ENCODE peak calls at places on chromosomes 5 and 9, in seven cellular contexts. Y, X, R, M, A, W and C are unnamed samples. For H3K4me1, the result is how much of the 10 kb centered on the place peaks cover.

GRCh38 chr5:5980601-5981000 is 397.7 kb downstream of the MED10 start:
- DNase-seq in Y (no peak), X (no peak), R (no peak), M (no peak), A (no peak), W (no peak), C (no peak)

GRCh38 chr9:26530841-26531240 is 361.8 kb downstream of the CAAP1 start:
- DNase-seq in Y (no peak), X (no peak), R (no peak), M (no peak), A (no peak), W (no peak), C (no peak)

GRCh38 chr9:2610985-2611384 is 10.6 kb upstream of the VLDLR start:
- DNase-seq in Y (no peak), X (no peak), R (no peak), M (no peak), A (no peak), W (no peak), C (no peak)

GRCh38 chr5:15601274-15601673 is 101.3 kb downstream of the FBXL7 start:
- DNase-seq in Y (no peak), X (no peak), R (no peak), M (no peak), A (no peak), W (no peak), C (peak)

GRCh38 chr5:79229357-79230174 is 6.4 kb upstream of the JMY start:
- DNase-seq in Y (no peak), X (no peak), R (no peak), M (no peak), A (no peak), W (no peak), C (no peak)

GRCh38 chr9:122075135-122076030 is 17.7 kb downstream of the TTLL11 start:
- DNase-seq in Y (no peak), X (peak), R (no peak), M (no peak), A (no peak), W (no peak), C (no peak)

GRCh38 chr5:17228833-17229291 is 11.4 kb downstream of the BASP1 start:
- DNase-seq in Y (no peak), X (no peak), R (no peak), M (no peak), A (no peak), W (no peak), C (no peak)

GRCh38 chr9:93456504-93456903 is 3.1 kb upstream of the FAM120AOS start:
- DNase-seq in Y (no peak), X (no peak), R (no peak), M (no peak), A (no peak), W (no peak), C (no peak)

GRCh38 chr9:94005272-94005901 is 50.2 kb upstream of the BARX1 start:
- DNase-seq in Y (no peak), X (no peak), R (no peak), M (no peak), A (no peak), W (no peak), C (no peak)

GRCh38 chr9:76691761-76692313 is 72.4 kb upstream of the PCA3 start:
- DNase-seq in Y (no peak), X (no peak), R (no peak), M (no peak), A (no peak), W (no peak), C (no peak)

GRCh38 chr9:8736805-8737204 is 937.2 kb upstream of the DMAC1 start:
- DNase-seq in Y (no peak), X (no peak), R (no peak), M (no peak), A (no peak), W (no peak), C (no peak)

GRCh38 chr9:16688814-16689213 is 181.7 kb downstream of the BNC2 start:
- DNase-seq in Y (no peak), X (no peak), R (no peak), M (no peak), A (no peak), W (no peak), C (no peak)

GRCh38 chr5:176788931-176789872 is 21.2 kb upstream of the UNC5A start:
- DNase-seq in Y (no peak), X (no peak), R (no peak), M (no peak), A (no peak), W (no peak), C (no peak)

GRCh38 chr9:114300846-114301797 is 21.8 kb upstream of the ORM1 start:
- DNase-seq in Y (no peak), X (no peak), R (no peak), M (no peak), A (no peak), W (peak), C (no peak)

GRCh38 chr5:111068208-111068607 is 3.3 kb upstream of the TSLP start:
- DNase-seq in Y (no peak), X (no peak), R (no peak), M (no peak), A (no peak), W (no peak), C (no peak)

GRCh38 chr5:32233696-32234447 is 59.8 kb upstream of the GOLPH3 start:
- DNase-seq in Y (no peak), X (no peak), R (no peak), M (no peak), A (no peak), W (no peak), C (no peak)

GRCh38 chr9:97406620-97407177 is 5.2 kb upstream of the TDRD7 start:
- DNase-seq in Y (no peak), X (no peak), R (no peak), M (no peak), A (no peak), W (no peak), C (no peak)

GRCh38 chr9:134455951-134456739 is 129.9 kb downstream of the RXRA start:
- DNase-seq in Y (peak), X (peak), R (peak), M (peak), A (peak), W (peak), C (no peak)

GRCh38 chr9:136539427-136540412 is 6.1 kb downstream of the NOTCH1 start:
- DNase-seq in Y (peak), X (peak), R (peak), M (peak), A (peak), W (peak), C (no peak)

GRCh38 chr9:134647359-134648115 is 5.9 kb downstream of the COL5A1 start:
- DNase-seq in Y (no peak), X (no peak), R (no peak), M (no peak), A (no peak), W (no peak), C (no peak)

GRCh38 chr5:35237580-35238376 is 7.5 kb upstream of the PRLR start:
- DNase-seq in Y (no peak), X (no peak), R (no peak), M (no peak), A (no peak), W (no peak), C (no peak)

GRCh38 chr9:89684912-89685636 is 80.3 kb downstream of the GADD45G start:
- DNase-seq in Y (no peak), X (no peak), R (peak), M (no peak), A (peak), W (no peak), C (no peak)

GRCh38 chr5:173451031-173451430 is 122.8 kb upstream of the STC2 start:
- DNase-seq in Y (no peak), X (no peak), R (no peak), M (no peak), A (no peak), W (no peak), C (peak)

GRCh38 chr5:102796481-102796880 is 41.4 kb downstream of the PAM start:
- DNase-seq in Y (no peak), X (no peak), R (no peak), M (no peak), A (no peak), W (no peak), C (no peak)

GRCh38 chr9:76394896-76395244 is 644 bp upstream of the RFK start:
- DNase-seq in Y (no peak), X (peak), R (peak), M (no peak), A (peak), W (peak), C (no peak)

GRCh38 chr9:109781086-109781485 is 1.1 kb downstream of the PALM2AKAP2 start:
- DNase-seq in Y (no peak), X (no peak), R (no peak), M (no peak), A (no peak), W (no peak), C (no peak)

GRCh38 chr5:80054682-80055081 is 19.5 kb downstream of the THBS4 start:
- DNase-seq in Y (no peak), X (no peak), R (no peak), M (no peak), A (no peak), W (no peak), C (no peak)

GRCh38 chr9:97132865-97133264 is 93.9 kb upstream of the CTSV start:
- DNase-seq in Y (no peak), X (no peak), R (no peak), M (no peak), A (no peak), W (no peak), C (no peak)

GRCh38 chr9:136297016-136297691 is 6.7 kb downstream of the CCDC187 start:
- DNase-seq in Y (no peak), X (no peak), R (no peak), M (no peak), A (peak), W (no peak), C (no peak)

GRCh38 chr9:91839926-91840464 is 110.0 kb downstream of the ROR2 start:
- DNase-seq in Y (no peak), X (no peak), R (no peak), M (no peak), A (no peak), W (no peak), C (no peak)

GRCh38 chr5:35785601-35786085 is 71.0 kb upstream of the IL7R start:
- DNase-seq in Y (no peak), X (no peak), R (no peak), M (no peak), A (no peak), W (no peak), C (no peak)

GRCh38 chr5:90967443-90967842 is 408.8 kb downstream of the ADGRV1 start:
- DNase-seq in Y (no peak), X (no peak), R (no peak), M (no peak), A (no peak), W (no peak), C (no peak)

GRCh38 chr5:90967851-90968250 is 409.3 kb downstream of the ADGRV1 start:
- DNase-seq in Y (no peak), X (no peak), R (no peak), M (no peak), A (no peak), W (no peak), C (no peak)

GRCh38 chr5:90962481-90962880 is 403.9 kb downstream of the ADGRV1 start:
- DNase-seq in Y (no peak), X (no peak), R (no peak), M (no peak), A (no peak), W (no peak), C (no peak)

GRCh38 chr5:90965110-90965676 is 406.6 kb downstream of the ADGRV1 start:
- DNase-seq in Y (no peak), X (no peak), R (no peak), M (no peak), A (no peak), W (no peak), C (no peak)

DNA sequence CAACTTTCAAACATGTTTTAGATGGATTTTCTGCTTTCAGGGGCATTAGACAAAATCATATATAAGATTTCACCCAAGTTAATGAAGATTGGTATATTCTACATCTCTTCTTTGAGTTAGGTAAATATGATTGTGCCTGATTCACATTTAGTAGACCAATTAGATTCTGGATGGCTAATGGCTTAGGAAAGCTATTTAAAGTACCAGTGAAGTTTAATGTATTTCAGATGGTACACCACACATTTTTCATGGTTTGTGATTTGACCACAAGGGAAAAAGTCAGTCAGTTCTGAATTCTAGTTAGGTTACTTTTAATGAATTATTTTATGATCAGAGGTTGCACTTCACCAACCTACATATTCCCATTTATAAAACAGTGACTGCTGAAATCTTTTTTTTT is 409.7 kb downstream of the ADGRV1 start:
- DNase-seq in Y (no peak), X (no peak), R (no peak), M (no peak), A (no peak), W (no peak), C (no peak)
- H3K4me1 ChIP-seq in Y (under half), X (under half), R (under half), M (under half), A (under half), W (under half), C (under half)

GRCh38 chr9:95084254-95084934 is 233.1 kb downstream of the FANCC start:
- DNase-seq in Y (no peak), X (no peak), R (no peak), M (no peak), A (no peak), W (no peak), C (no peak)
- H3K4me1 ChIP-seq in Y (half or more), X (under half), R (half or more), M (under half), A (half or more), W (under half), C (under half)

GRCh38 chr9:83027153-83027867 is 35.6 kb downstream of the RASEF start:
- DNase-seq in Y (no peak), X (no peak), R (no peak), M (no peak), A (no peak), W (no peak), C (no peak)
- H3K4me1 ChIP-seq in Y (under half), X (under half), R (under half), M (under half), A (under half), W (under half), C (under half)

GRCh38 chr5:83071286-83071685 is 5.9 kb downstream of the TMEM167A start:
- DNase-seq in Y (no peak), X (no peak), R (no peak), M (no peak), A (no peak), W (no peak), C (no peak)

GRCh38 chr5:83069406-83069805 is 7.8 kb downstream of the TMEM167A start:
- DNase-seq in Y (no peak), X (no peak), R (no peak), M (no peak), A (no peak), W (no peak), C (no peak)

GRCh38 chr5:83077662-83078261 is 415 bp downstream of the XRCC4 start:
- DNase-seq in Y (peak), X (no peak), R (no peak), M (no peak), A (no peak), W (no peak), C (peak)

GRCh38 chr5:83076742-83077661 is at the start of the genes TMEM167A and XRCC4:
- DNase-seq in Y (peak), X (peak), R (peak), M (peak), A (peak), W (peak), C (peak)

GRCh38 chr5:83072946-83073345 is 4.2 kb downstream of the TMEM167A start:
- DNase-seq in Y (no peak), X (no peak), R (no peak), M (no peak), A (no peak), W (no peak), C (no peak)
- H3K4me1 ChIP-seq in Y (under half), X (under half), R (half or more), M (under half), A (half or more), W (under half), C (under half)

GRCh38 chr5:130651440-130651839 is 513.6 kb downstream of the HINT1 start:
- DNase-seq in Y (no peak), X (no peak), R (no peak), M (no peak), A (no peak), W (no peak), C (peak)

GRCh38 chr5:130652178-130652577 is 512.9 kb downstream of the HINT1 start:
- DNase-seq in Y (no peak), X (no peak), R (no peak), M (no peak), A (no peak), W (no peak), C (no peak)
- H3K4me1 ChIP-seq in Y (under half), X (under half), R (under half), M (under half), A (under half), W (under half), C (under half)

DNA sequence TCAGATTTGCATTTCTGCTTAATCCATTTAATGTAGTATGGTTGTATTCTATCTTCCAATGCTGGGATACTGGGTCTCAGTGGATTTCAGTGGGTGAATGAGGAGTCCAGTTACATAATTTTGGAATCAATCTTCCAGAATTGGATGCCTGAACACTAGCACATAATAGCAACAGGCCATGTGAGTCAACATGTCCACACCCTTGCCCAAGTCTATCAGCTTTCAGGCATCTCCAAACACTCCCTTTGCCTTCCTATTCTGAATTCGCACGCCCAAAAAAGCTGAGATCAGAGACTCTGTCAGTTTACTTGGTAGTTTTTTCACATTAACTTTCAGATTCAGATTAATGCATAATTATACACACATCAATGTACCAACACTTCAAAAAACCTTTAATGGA is 202.5 kb downstream of the TSSK1B start:
- DNase-seq in Y (no peak), X (no peak), R (no peak), M (no peak), A (no peak), W (no peak), C (no peak)
- H3K4me1 ChIP-seq in Y (under half), X (under half), R (half or more), M (under half), A (half or more), W (under half), C (under half)

DNA sequence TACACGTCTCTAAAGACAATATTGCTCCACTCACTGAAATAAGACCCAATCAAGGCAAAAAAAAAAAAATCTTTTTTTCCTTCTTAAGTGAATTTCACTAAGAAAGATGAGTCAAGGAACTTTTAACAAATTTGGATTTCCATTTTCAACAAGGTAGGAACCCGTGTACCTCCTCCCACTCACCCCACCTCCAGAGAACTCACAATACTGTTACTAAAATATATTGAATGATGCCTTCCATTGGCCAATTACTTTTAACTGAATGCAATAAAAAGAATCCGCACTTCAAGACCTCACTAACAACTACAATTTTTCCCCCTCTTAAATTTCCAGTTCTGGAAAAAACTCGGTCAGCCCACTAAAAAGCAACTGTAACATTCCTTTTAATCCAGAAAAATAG is 50.7 kb downstream of the FBXW11 start:
- DNase-seq in Y (no peak), X (no peak), R (no peak), M (no peak), A (no peak), W (no peak), C (no peak)
- H3K4me1 ChIP-seq in Y (under half), X (under half), R (half or more), M (under half), A (half or more), W (under half), C (under half)

GRCh38 chr5:175379867-175380266 is 64.1 kb downstream of the DRD1 start:
- DNase-seq in Y (no peak), X (no peak), R (no peak), M (no peak), A (no peak), W (no peak), C (no peak)
- H3K4me1 ChIP-seq in Y (under half), X (under half), R (under half), M (under half), A (under half), W (under half), C (under half)

GRCh38 chr9:87337335-87338074 is 160.2 kb upstream of the DAPK1 start:
- DNase-seq in Y (no peak), X (no peak), R (no peak), M (no peak), A (no peak), W (peak), C (no peak)
- H3K4me1 ChIP-seq in Y (under half), X (under half), R (under half), M (under half), A (under half), W (under half), C (under half)